ENCODE peak calls at places on chromosome 5, in nine cellular contexts. D is stomach; C is myocyte; Y is cerebellar cortex; B is CD4-positive, alpha-beta T cell; W is A172; G is activated naive CD4-positive, alpha-beta T cell treated with anti-CD3 and anti-CD28 coated beads, Interleukin-2, amount 10 ng/mL, durations not matched to agents 7 days and 5 days; H is NCI-H1092; A is HuH-7. Z is an unnamed sample.

GRCh38 chr5:153777681-153778080 is 261.0 kb downstream of the FAM114A2 start:
- DNase-seq in W (no peak), C (no peak), H (no peak), D (no peak), G (no peak), Y (no peak), A (no peak), B (no peak), Z (no peak)

GRCh38 chr5:152953788-152954483 is 536.5 kb upstream of the GRIA1 start:
- DNase-seq in D (no peak), G (no peak), Y (no peak), H (no peak), W (no peak), A (no peak), B (no peak), C (no peak), Z (no peak)

GRCh38 chr5:126363658-126364057 is 59.6 kb upstream of the GRAMD2B start:
- DNase-seq in C (no peak), D (no peak), B (no peak), H (no peak), Y (no peak), W (no peak), G (no peak), A (no peak), Z (no peak)

GRCh38 chr5:61167382-61167781 is 5.1 kb upstream of the SMIM15 start:
- DNase-seq in A (peak), W (peak), D (peak), Y (peak), B (no peak), G (no peak), C (peak), H (no peak), Z (peak)

GRCh38 chr5:176648467-176649194 is 1.3 kb downstream of the TSPAN17 start:
- DNase-seq in C (no peak), A (no peak), W (no peak), Y (no peak), H (no peak), B (no peak), G (peak), D (no peak), Z (no peak)

GRCh38 chr5:168298949-168299348 is 7.5 kb downstream of the WWC1 start:
- DNase-seq in G (no peak), Y (no peak), H (no peak), W (no peak), D (no peak), C (no peak), A (no peak), B (no peak), Z (no peak)

GRCh38 chr5:378301-378891 is 56.9 kb downstream of the AHRR start:
- DNase-seq in D (no peak), A (no peak), B (no peak), H (no peak), C (no peak), G (no peak), Y (no peak), W (no peak), Z (peak)

GRCh38 chr5:80140496-80140895 is 105.3 kb downstream of the THBS4 start:
- DNase-seq in D (no peak), B (no peak), Y (no peak), A (no peak), W (no peak), H (no peak), G (no peak), C (no peak), Z (no peak)

GRCh38 chr5:138542120-138542955 is 698 bp downstream of the ETF1 start:
- DNase-seq in H (no peak), D (peak), C (no peak), B (no peak), Y (no peak), W (no peak), A (no peak), G (peak), Z (no peak)

GRCh38 chr5:68419637-68420452 is 204.3 kb downstream of the PIK3R1 start:
- DNase-seq in G (no peak), C (peak), A (peak), W (no peak), B (no peak), H (no peak), D (no peak), Y (no peak), Z (no peak)

GRCh38 chr5:35803221-35803651 is 53.5 kb upstream of the IL7R start:
- DNase-seq in B (no peak), H (peak), W (peak), G (peak), C (peak), A (no peak), Y (peak), D (no peak), Z (peak)

GRCh38 chr5:152912924-152913323 is 507.8 kb upstream of the NMUR2 start:
- DNase-seq in A (no peak), H (no peak), C (no peak), D (no peak), Y (no peak), B (no peak), G (no peak), W (no peak), Z (no peak)

GRCh38 chr5:36611520-36612274 is 5.3 kb downstream of the SLC1A3 start:
- DNase-seq in B (no peak), W (no peak), G (no peak), Y (no peak), A (no peak), D (no peak), C (peak), H (no peak), Z (no peak)

GRCh38 chr5:90185897-90186468 is 223.6 kb downstream of the CETN3 start:
- DNase-seq in Y (no peak), A (no peak), D (no peak), W (no peak), C (no peak), G (no peak), H (no peak), B (no peak), Z (no peak)

GRCh38 chr5:74239268-74239667 is 401.3 kb downstream of the ENC1 start:
- DNase-seq in D (no peak), C (no peak), Y (no peak), A (no peak), H (no peak), W (no peak), B (no peak), G (no peak), Z (no peak)

GRCh38 chr5:153991168-153991567 is 47.5 kb downstream of the FAM114A2 start:
- DNase-seq in G (no peak), Y (no peak), A (no peak), W (no peak), B (no peak), H (no peak), C (no peak), D (no peak), Z (no peak)

GRCh38 chr5:56464935-56465756 is 232.0 kb upstream of the ANKRD55 start:
- DNase-seq in H (no peak), B (no peak), Y (no peak), D (no peak), G (no peak), A (no peak), W (no peak), C (no peak), Z (no peak)

GRCh38 chr5:168659286-168659847 is 80.2 kb upstream of the PANK3 start:
- DNase-seq in Y (no peak), B (no peak), D (no peak), A (no peak), W (no peak), C (no peak), G (no peak), H (no peak), Z (no peak)

GRCh38 chr5:151578326-151579025 is 12.7 kb downstream of the FAT2 start:
- DNase-seq in B (no peak), H (no peak), C (no peak), G (no peak), D (no peak), Y (no peak), W (no peak), A (no peak), Z (no peak)

GRCh38 chr5:116038817-116039216 is 6.5 kb downstream of the ARL14EPL start:
- DNase-seq in H (no peak), B (no peak), G (no peak), Y (no peak), D (no peak), C (no peak), A (no peak), W (no peak), Z (no peak)

GRCh38 chr5:122077451-122078115 is 476 bp downstream of the LOX start:
- DNase-seq in C (peak), D (peak), Y (peak), A (peak), B (no peak), W (peak), H (no peak), G (no peak), Z (peak)

GRCh38 chr5:88833371-88834107 is 49.4 kb downstream of the MEF2C start:
- DNase-seq in Y (no peak), H (no peak), C (peak), B (peak), G (peak), A (no peak), D (no peak), W (peak), Z (peak)

GRCh38 chr5:1440098-1440493 is 5.1 kb downstream of the SLC6A3 start:
- DNase-seq in Y (no peak), W (no peak), A (no peak), G (no peak), B (no peak), D (no peak), C (no peak), H (no peak), Z (no peak)

GRCh38 chr5:26791021-26791420 is 247.4 kb downstream of the CDH9 start:
- DNase-seq in W (no peak), A (no peak), Y (no peak), B (no peak), G (no peak), C (peak), H (no peak), D (no peak), Z (no peak)

GRCh38 chr5:149640350-149640999 is 59.2 kb downstream of the ARHGEF37 start:
- DNase-seq in A (no peak), H (no peak), G (no peak), D (no peak), Y (no peak), C (no peak), W (no peak), B (no peak), Z (no peak)

GRCh38 chr5:128736567-128736966 is 198.5 kb upstream of the FBN2 start:
- DNase-seq in B (no peak), C (no peak), G (no peak), D (no peak), W (peak), Y (peak), H (no peak), A (no peak), Z (no peak)

GRCh38 chr5:91178461-91178860 is 204.7 kb downstream of the ARRDC3 start:
- DNase-seq in H (no peak), D (no peak), Y (no peak), B (no peak), A (no peak), W (no peak), G (no peak), C (no peak), Z (no peak)

GRCh38 chr5:94693043-94693822 is 74.8 kb downstream of the SLF1 start:
- DNase-seq in D (no peak), W (peak), G (no peak), A (peak), C (peak), Y (peak), B (no peak), H (peak), Z (peak)

GRCh38 chr5:14168139-14168792 is 25.1 kb downstream of the TRIO start:
- DNase-seq in B (no peak), A (no peak), Y (no peak), D (no peak), G (no peak), C (peak), W (no peak), H (no peak), Z (no peak)

GRCh38 chr5:150497274-150497988 is 10.5 kb upstream of the NDST1 start:
- DNase-seq in C (peak), G (no peak), Y (no peak), H (no peak), B (no peak), W (peak), A (no peak), D (peak), Z (peak)

GRCh38 chr5:15821506-15821905 is 321.5 kb downstream of the FBXL7 start:
- DNase-seq in H (no peak), A (no peak), C (no peak), W (peak), G (no peak), B (no peak), Y (no peak), D (no peak), Z (no peak)

GRCh38 chr5:33688041-33688980 is 203.5 kb downstream of the ADAMTS12 start:
- DNase-seq in A (no peak), D (no peak), B (no peak), W (no peak), G (no peak), C (peak), Y (no peak), H (no peak), Z (no peak)

GRCh38 chr5:172282277-172283019 is 1.1 kb downstream of the UBTD2 start:
- DNase-seq in Y (peak), H (no peak), D (no peak), B (no peak), W (peak), C (no peak), A (no peak), G (no peak), Z (no peak)

GRCh38 chr5:139820130-139820529 is 24.5 kb downstream of the PSD2 start:
- DNase-seq in W (no peak), B (no peak), G (no peak), H (no peak), C (no peak), Y (no peak), A (no peak), D (no peak), Z (no peak)

Z was measured in SHP77.